ENCODE peak calls at places on chromosomes 12 and 14, in four cellular contexts. One of them, this sample, is unnamed.

GRCh38 chr12:41532072-41532471 is 344.0 kb downstream of the PDZRN4 start:
- DNase-seq in PC-3: peak
- DNase-seq in WTC11: no peak
- DNase-seq in CD4-positive, alpha-beta T cell: no peak
- DNase-seq in this sample: no peak

GRCh38 chr12:100720016-100720654 is 74.4 kb upstream of the ANO4 start:
- DNase-seq in PC-3: no peak
- DNase-seq in WTC11: no peak
- DNase-seq in CD4-positive, alpha-beta T cell: no peak
- DNase-seq in this sample: no peak

GRCh38 chr14:97395068-97395467 is 597.9 kb downstream of the VRK1 start:
- DNase-seq in PC-3: no peak
- DNase-seq in WTC11: no peak
- DNase-seq in CD4-positive, alpha-beta T cell: no peak
- DNase-seq in this sample: no peak

GRCh38 chr12:116520801-116521471 is 38.2 kb upstream of the MAP1LC3B2 start:
- DNase-seq in PC-3: no peak
- DNase-seq in WTC11: no peak
- DNase-seq in CD4-positive, alpha-beta T cell: no peak
- DNase-seq in this sample: no peak

GRCh38 chr12:47991106-47991550 is 13.1 kb downstream of the COL2A1 start:
- DNase-seq in PC-3: no peak
- DNase-seq in WTC11: no peak
- DNase-seq in CD4-positive, alpha-beta T cell: no peak
- DNase-seq in this sample: no peak

GRCh38 chr14:95660550-95661515 is 25.4 kb upstream of the TCL1B start:
- DNase-seq in PC-3: no peak
- DNase-seq in WTC11: no peak
- DNase-seq in CD4-positive, alpha-beta T cell: no peak
- DNase-seq in this sample: no peak

GRCh38 chr14:83706555-83706954 is 1823.4 kb upstream of the FLRT2 start:
- DNase-seq in PC-3: no peak
- DNase-seq in WTC11: peak
- DNase-seq in CD4-positive, alpha-beta T cell: no peak
- DNase-seq in this sample: no peak

GRCh38 chr14:77040059-77040308 is 11.5 kb upstream of the IRF2BPL start:
- DNase-seq in PC-3: no peak
- DNase-seq in WTC11: no peak
- DNase-seq in CD4-positive, alpha-beta T cell: no peak
- DNase-seq in this sample: no peak

GRCh38 chr14:59918824-59919581 is 941 bp upstream of the LRRC9 start:
- DNase-seq in PC-3: peak
- DNase-seq in WTC11: no peak
- DNase-seq in CD4-positive, alpha-beta T cell: no peak
- DNase-seq in this sample: no peak

GRCh38 chr12:120121766-120122293 is 5.3 kb upstream of the RAB35 start:
- DNase-seq in PC-3: no peak
- DNase-seq in WTC11: no peak
- DNase-seq in CD4-positive, alpha-beta T cell: no peak
- DNase-seq in this sample: no peak

GRCh38 chr12:53050426-53051057 is 677 bp downstream of the TNS2 start:
- DNase-seq in PC-3: no peak
- DNase-seq in WTC11: no peak
- DNase-seq in CD4-positive, alpha-beta T cell: no peak
- DNase-seq in this sample: no peak

GRCh38 chr12:31000751-31001150 is 72.9 kb upstream of the DDX11 start:
- DNase-seq in PC-3: peak
- DNase-seq in WTC11: no peak
- DNase-seq in CD4-positive, alpha-beta T cell: no peak
- DNase-seq in this sample: no peak

DNA sequence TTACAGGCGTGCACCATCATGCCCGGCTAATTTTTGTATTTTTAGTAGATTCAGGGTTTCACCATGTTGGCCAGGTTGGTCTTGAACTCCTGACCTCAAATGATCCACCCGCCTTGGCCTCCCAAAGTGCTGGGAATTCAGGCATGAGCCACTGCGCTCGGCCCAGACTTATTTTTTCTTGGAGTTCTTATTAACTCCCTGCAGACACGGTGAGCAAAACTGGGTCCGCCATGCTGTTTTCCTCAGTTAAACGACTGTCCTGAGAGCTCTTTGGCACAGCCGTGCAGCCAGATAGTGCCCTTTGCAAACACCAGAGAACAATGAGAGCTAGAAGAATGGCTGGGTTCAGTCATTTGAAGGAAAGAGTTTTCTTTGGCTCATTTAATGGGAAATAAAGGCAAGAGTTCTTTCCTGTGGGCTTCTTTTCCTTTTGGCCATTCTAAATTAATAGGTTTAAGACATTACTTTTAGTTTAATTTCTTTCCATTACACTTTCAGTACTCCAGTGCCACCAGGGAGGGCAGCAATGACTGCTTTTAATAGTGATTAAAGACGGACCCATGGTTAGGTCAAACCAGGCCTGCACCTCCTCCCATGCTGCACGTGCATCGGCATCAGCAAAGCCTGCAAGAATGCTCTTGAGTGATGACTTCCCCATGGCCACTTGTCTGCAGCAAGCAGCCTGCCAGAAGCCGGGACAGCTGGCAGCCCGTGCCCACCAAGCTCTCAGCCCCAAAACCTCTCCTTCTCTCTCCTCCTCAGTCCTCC is 60.7 kb downstream of the VCPKMT start:
- DNase-seq in PC-3: no peak
- DNase-seq in WTC11: no peak
- DNase-seq in CD4-positive, alpha-beta T cell: no peak
- DNase-seq in this sample: no peak
- TF ChIP-seq CTCF in PC-3: peak
- TF ChIP-seq CTCF in WTC11: no peak
- TF ChIP-seq CTCF in CD4-positive, alpha-beta T cell: no peak
- TF ChIP-seq CTCF in this sample: no peak

DNA sequence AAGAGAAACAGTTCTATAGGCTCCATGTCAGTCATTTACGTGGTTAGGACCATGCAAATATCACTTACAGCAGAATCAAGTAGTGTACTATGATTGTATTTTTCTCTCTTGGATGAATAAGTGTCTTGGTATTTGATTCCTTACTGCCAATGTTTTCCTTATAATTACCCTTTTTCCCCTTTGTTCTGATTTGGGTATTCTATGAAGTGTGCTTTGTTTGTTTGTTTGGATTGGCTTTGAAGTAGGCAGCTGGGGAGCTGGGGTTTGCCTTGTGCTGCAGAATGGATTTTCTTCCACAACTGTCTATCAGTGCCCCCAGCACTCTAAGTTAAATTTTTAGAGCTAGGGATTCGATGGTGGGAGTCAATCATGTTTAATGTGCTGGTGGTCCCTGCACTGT is 12.4 kb downstream of the TMEM120B start:
- DNase-seq in PC-3: no peak
- DNase-seq in WTC11: no peak
- DNase-seq in CD4-positive, alpha-beta T cell: no peak
- DNase-seq in this sample: no peak
- TF ChIP-seq CTCF in PC-3: no peak
- TF ChIP-seq CTCF in WTC11: no peak
- TF ChIP-seq CTCF in CD4-positive, alpha-beta T cell: no peak
- TF ChIP-seq CTCF in this sample: no peak

GRCh38 chr12:94795520-94795919 is 145.2 kb upstream of the TMCC3 start:
- DNase-seq in PC-3: peak
- DNase-seq in WTC11: no peak
- DNase-seq in CD4-positive, alpha-beta T cell: no peak
- DNase-seq in this sample: no peak
- TF ChIP-seq CTCF in PC-3: peak
- TF ChIP-seq CTCF in WTC11: no peak
- TF ChIP-seq CTCF in CD4-positive, alpha-beta T cell: no peak
- TF ChIP-seq CTCF in this sample: no peak

GRCh38 chr12:96014932-96015599 is 18.9 kb upstream of the HAL start:
- DNase-seq in PC-3: no peak
- DNase-seq in WTC11: no peak
- DNase-seq in CD4-positive, alpha-beta T cell: no peak
- DNase-seq in this sample: no peak

GRCh38 chr12:96020314-96021003 is 14.9 kb downstream of the LTA4H start:
- DNase-seq in PC-3: no peak
- DNase-seq in WTC11: no peak
- DNase-seq in CD4-positive, alpha-beta T cell: no peak
- DNase-seq in this sample: no peak

DNA sequence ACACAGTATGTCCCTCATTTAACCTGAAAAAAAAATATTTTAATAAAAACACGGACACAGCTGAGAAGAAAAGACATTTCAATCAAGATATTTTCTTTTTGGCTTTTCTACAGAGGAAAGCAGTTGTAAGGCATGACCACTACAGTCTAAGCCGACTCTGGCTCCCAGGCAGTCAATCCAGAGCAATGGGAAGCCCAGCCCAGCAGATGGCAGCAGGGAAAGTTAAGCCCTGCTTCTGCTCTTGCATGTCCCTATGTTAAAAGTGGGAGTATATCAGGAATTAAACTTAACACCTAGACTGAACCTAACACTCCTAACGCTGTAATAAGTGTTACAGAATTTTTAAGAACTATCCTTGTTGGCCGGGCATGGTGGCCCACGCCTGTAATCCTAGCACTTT is 19.5 kb upstream of the HAL start:
- DNase-seq in PC-3: peak
- DNase-seq in WTC11: peak
- DNase-seq in CD4-positive, alpha-beta T cell: no peak
- DNase-seq in this sample: no peak
- TF ChIP-seq CTCF in PC-3: peak
- TF ChIP-seq CTCF in WTC11: no peak
- TF ChIP-seq CTCF in CD4-positive, alpha-beta T cell: no peak
- TF ChIP-seq CTCF in this sample: peak